ENCODE peak calls at places on chromosomes 4 and X, in five cellular contexts. G, Z, Q, K and P are unnamed samples.

GRCh38 chr4:15755321-15755750 is 22.8 kb upstream of the CD38 start:
- DNase-seq in Q (no peak), Z (no peak), G (peak), K (no peak), P (no peak)

GRCh38 chr4:138724530-138724929 is 291.1 kb upstream of the NOCT start:
- DNase-seq in G (no peak), K (no peak), Z (no peak), Q (no peak), P (no peak)

GRCh38 chr4:72358483-72358882 is 210.5 kb downstream of the ADAMTS3 start:
- DNase-seq in K (no peak), Q (no peak), Z (no peak), G (no peak), P (no peak)

GRCh38 chrX:8042304-8042703 is 115.1 kb upstream of the PNPLA4 start:
- DNase-seq in K (no peak), Q (no peak), G (no peak), Z (no peak), P (no peak)

GRCh38 chrX:15973299-15973698 is 118.7 kb upstream of the AP1S2 start:
- DNase-seq in Q (no peak), G (peak), K (no peak), Z (no peak), P (no peak)

GRCh38 chr4:72006576-72006975 is 25.2 kb upstream of the NPFFR2 start:
- DNase-seq in Q (no peak), Z (no peak), K (peak), G (peak), P (no peak)

GRCh38 chrX:23003121-23003520 is 3.4 kb downstream of the DDX53 start:
- DNase-seq in G (peak), Q (no peak), K (no peak), Z (no peak), P (no peak)

GRCh38 chr4:48930654-48931053 is 24.1 kb upstream of the OCIAD2 start:
- DNase-seq in Q (no peak), G (no peak), K (no peak), Z (no peak), P (no peak)

GRCh38 chr4:24686866-24687672 is 102.7 kb upstream of the DHX15 start:
- DNase-seq in G (no peak), Z (no peak), K (no peak), Q (no peak), P (no peak)

GRCh38 chr4:85760521-85760920 is 285.6 kb downstream of the ARHGAP24 start:
- DNase-seq in G (no peak), K (no peak), Z (no peak), Q (no peak), P (no peak)

GRCh38 chrX:13212191-13212651 is 107.6 kb downstream of the ATXN3L start:
- DNase-seq in K (no peak), Q (no peak), G (no peak), Z (no peak), P (no peak)

GRCh38 chr4:152728343-152728742 is 48.5 kb upstream of the TMEM154 start:
- DNase-seq in G (no peak), Z (no peak), K (no peak), Q (no peak), P (no peak)

GRCh38 chr4:10160280-10160856 is 43.8 kb upstream of the WDR1 start:
- DNase-seq in Z (no peak), K (no peak), Q (no peak), G (no peak), P (no peak)

GRCh38 chr4:69731261-69731660 is 29.2 kb downstream of the SULT1B1 start:
- DNase-seq in Z (no peak), K (peak), G (peak), Q (no peak), P (no peak)

GRCh38 chr4:11954093-11954492 is 525.4 kb upstream of the HS3ST1 start:
- DNase-seq in Z (no peak), Q (no peak), G (peak), K (no peak), P (no peak)

GRCh38 chr4:104693601-104694201 is 199.0 kb upstream of the CXXC4 start:
- DNase-seq in G (peak), Z (no peak), K (no peak), Q (no peak), P (no peak)

GRCh38 chr4:30586850-30587249 is 133.3 kb upstream of the PCDH7 start:
- DNase-seq in Z (no peak), K (no peak), G (no peak), Q (no peak), P (no peak)

GRCh38 chr4:146342600-146343192 is 128.4 kb downstream of the REELD1 start:
- DNase-seq in K (peak), Z (no peak), Q (no peak), G (peak), P (no peak)

GRCh38 chr4:19473569-19473968 is 778.1 kb upstream of the SLIT2 start:
- DNase-seq in Q (no peak), Z (no peak), K (no peak), G (no peak), P (no peak)

GRCh38 chr4:188903995-188904394 is 764.8 kb downstream of the TRIML1 start:
- DNase-seq in Q (no peak), G (no peak), Z (no peak), K (no peak), P (no peak)

GRCh38 chrX:50967734-50968133 is 57.2 kb downstream of the BMP15 start:
- DNase-seq in Q (no peak), K (no peak), G (no peak), Z (no peak), P (no peak)

GRCh38 chr4:157045507-157046127 is 30.3 kb upstream of the GLRB start:
- DNase-seq in K (peak), Q (no peak), Z (no peak), G (peak), P (no peak)

GRCh38 chr4:86921608-86922252 is 13.1 kb upstream of the AFF1 start:
- DNase-seq in G (no peak), K (no peak), Z (no peak), Q (no peak), P (no peak)

GRCh38 chr4:146029939-146030710 is 91.5 kb upstream of the ZNF827 start:
- DNase-seq in G (no peak), K (no peak), Z (no peak), Q (no peak), P (no peak)

GRCh38 chr4:168486961-168487820 is 6.9 kb upstream of the DDX60L start:
- DNase-seq in G (peak), Z (no peak), K (no peak), Q (no peak), P (no peak)

GRCh38 chr4:60648774-60649173 is 551.4 kb upstream of the ADGRL3 start:
- DNase-seq in Z (no peak), K (no peak), Q (no peak), G (no peak), P (no peak)

GRCh38 chr4:175813841-175814240 is 1.8 kb upstream of the GPM6A start:
- DNase-seq in Z (no peak), G (no peak), K (no peak), Q (no peak), P (no peak)

GRCh38 chr4:119585771-119586170 is 42.8 kb downstream of the PDE5A start:
- DNase-seq in G (peak), K (no peak), Q (no peak), Z (no peak), P (no peak)